ENCODE peak calls at places on chromosomes 7 and 10, in ten cellular contexts. R is CD4-positive, CD25-positive, alpha-beta regulatory T cell; G is RWPE1; O is adrenal gland; Z is CD8-positive, alpha-beta memory T cell; T is upper lobe of right lung; A is A549; K is lower lobe of right lung; F is heart right ventricle; W is SK-N-SH. I is an unnamed sample.

GRCh38 chr7:107526672-107527071 is 37.0 kb downstream of the COG5 start:
- DNase-seq in R (no peak), G (no peak), O (no peak), Z (no peak), T (no peak), A (no peak), K (no peak), F (no peak), W (no peak), I (no peak)

GRCh38 chr7:36021367-36021766 is 131.7 kb upstream of the EEPD1 start:
- DNase-seq in R (no peak), G (no peak), O (no peak), Z (no peak), T (no peak), A (no peak), K (no peak), F (no peak), W (no peak), I (no peak)

GRCh38 chr7:142460402-142461117 is 202.7 kb upstream of the PRSS58 start:
- DNase-seq in R (no peak), G (no peak), O (no peak), Z (no peak), T (no peak), A (no peak), K (no peak), F (no peak), W (no peak), I (no peak)

GRCh38 chr10:133324198-133324792 is 12.4 kb downstream of the CALY start:
- DNase-seq in R (peak), G (no peak), O (peak), Z (peak), T (peak), A (peak), K (peak), F (peak), W (peak), I (peak)

GRCh38 chr10:71990706-71991269 is 26.6 kb downstream of the CHST3 start:
- DNase-seq in R (no peak), G (peak), O (no peak), Z (no peak), T (no peak), A (no peak), K (no peak), F (no peak), W (no peak), I (no peak)

GRCh38 chr7:141231018-141231792 is 157.3 kb downstream of the TMEM178B start:
- DNase-seq in R (no peak), G (no peak), O (peak), Z (no peak), T (no peak), A (peak), K (no peak), F (peak), W (peak), I (no peak)

GRCh38 chr10:128028508-128029279 is 97.5 kb downstream of the MKI67 start:
- DNase-seq in R (no peak), G (no peak), O (no peak), Z (no peak), T (no peak), A (no peak), K (peak), F (no peak), W (no peak), I (no peak)

GRCh38 chr7:145863-146262 is 46.5 kb upstream of the FAM20C start:
- DNase-seq in R (no peak), G (no peak), O (no peak), Z (no peak), T (no peak), A (no peak), K (no peak), F (no peak), W (no peak), I (no peak)

GRCh38 chr7:51222916-51223315 is 93.7 kb downstream of the COBL start:
- DNase-seq in R (no peak), G (no peak), O (no peak), Z (no peak), T (no peak), A (no peak), K (no peak), F (no peak), W (no peak), I (no peak)

GRCh38 chr7:22420973-22421635 is 64.2 kb upstream of the RAPGEF5 start:
- DNase-seq in R (no peak), G (no peak), O (no peak), Z (no peak), T (no peak), A (no peak), K (no peak), F (no peak), W (no peak), I (no peak)
- H3K27ac ChIP-seq in R (no peak), G (no peak), O (no peak), Z (no peak), T (no peak), A (no peak), K (no peak), F (no peak), W (no peak), I (no peak)

GRCh38 chr10:112746329-112746728 is 203.7 kb upstream of the TCF7L2 start:
- DNase-seq in R (no peak), G (no peak), O (no peak), Z (no peak), T (no peak), A (no peak), K (no peak), F (no peak), W (no peak), I (no peak)
- H3K27ac ChIP-seq in R (no peak), G (no peak), O (no peak), Z (no peak), T (no peak), A (no peak), K (no peak), F (no peak), W (no peak), I (no peak)

GRCh38 chr10:30803901-30804322 is 174.4 kb upstream of the LYZL2 start:
- DNase-seq in R (no peak), G (peak), O (peak), Z (no peak), T (no peak), A (no peak), K (no peak), F (no peak), W (no peak), I (no peak)

GRCh38 chr10:30805061-30805460 is 175.5 kb upstream of the LYZL2 start:
- DNase-seq in R (no peak), G (no peak), O (no peak), Z (no peak), T (no peak), A (no peak), K (no peak), F (no peak), W (no peak), I (no peak)

GRCh38 chr10:30806824-30807223 is 177.3 kb upstream of the LYZL2 start:
- DNase-seq in R (no peak), G (no peak), O (no peak), Z (no peak), T (no peak), A (no peak), K (no peak), F (no peak), W (no peak), I (no peak)

GRCh38 chr10:30804478-30805055 is 175.0 kb upstream of the LYZL2 start:
- DNase-seq in R (no peak), G (no peak), O (no peak), Z (no peak), T (no peak), A (no peak), K (no peak), F (no peak), W (no peak), I (no peak)

GRCh38 chr10:30803058-30803457 is 173.5 kb upstream of the LYZL2 start:
- DNase-seq in R (no peak), G (no peak), O (no peak), Z (no peak), T (no peak), A (no peak), K (no peak), F (no peak), W (no peak), I (no peak)
- H3K27ac ChIP-seq in R (no peak), G (no peak), O (no peak), Z (no peak), T (peak), A (no peak), K (peak), F (peak), W (no peak), I (no peak)

GRCh38 chr10:119340893-119341235 is 133.5 kb downstream of the GRK5 start:
- DNase-seq in R (no peak), G (no peak), O (no peak), Z (no peak), T (peak), A (no peak), K (no peak), F (no peak), W (no peak), I (no peak)
- H3K27ac ChIP-seq in R (no peak), G (no peak), O (no peak), Z (no peak), T (peak), A (no peak), K (peak), F (peak), W (no peak), I (no peak)

GRCh38 chr10:11636761-11637166 is 25.3 kb upstream of the USP6NL start:
- DNase-seq in R (no peak), G (no peak), O (no peak), Z (no peak), T (no peak), A (no peak), K (no peak), F (no peak), W (no peak), I (no peak)
- H3K27ac ChIP-seq in R (no peak), G (no peak), O (no peak), Z (no peak), T (no peak), A (no peak), K (no peak), F (no peak), W (no peak), I (no peak)

DNA sequence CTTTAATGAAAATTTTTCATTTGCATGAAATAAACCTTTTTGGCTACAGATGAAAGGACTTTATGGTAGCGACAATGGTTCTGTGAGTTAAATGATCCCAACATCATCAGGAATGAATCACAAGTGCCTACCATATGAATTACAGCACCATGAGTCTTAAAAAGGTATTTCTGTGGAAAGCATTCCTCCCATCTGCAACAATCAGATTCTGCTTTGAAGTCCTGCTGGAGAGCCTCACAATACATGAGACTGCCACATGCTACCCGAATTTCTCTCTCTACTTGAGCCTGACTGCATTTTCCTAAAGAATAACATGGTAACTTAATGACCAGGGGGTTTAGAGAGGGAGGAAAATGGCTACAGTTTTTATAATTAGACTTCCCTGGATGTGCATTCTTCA is 190.3 kb downstream of the TWIST1 start:
- DNase-seq in R (no peak), G (no peak), O (no peak), Z (no peak), T (no peak), A (no peak), K (no peak), F (no peak), W (no peak), I (no peak)
- H3K27ac ChIP-seq in R (no peak), G (no peak), O (no peak), Z (no peak), T (no peak), A (no peak), K (no peak), F (no peak), W (peak), I (no peak)

DNA sequence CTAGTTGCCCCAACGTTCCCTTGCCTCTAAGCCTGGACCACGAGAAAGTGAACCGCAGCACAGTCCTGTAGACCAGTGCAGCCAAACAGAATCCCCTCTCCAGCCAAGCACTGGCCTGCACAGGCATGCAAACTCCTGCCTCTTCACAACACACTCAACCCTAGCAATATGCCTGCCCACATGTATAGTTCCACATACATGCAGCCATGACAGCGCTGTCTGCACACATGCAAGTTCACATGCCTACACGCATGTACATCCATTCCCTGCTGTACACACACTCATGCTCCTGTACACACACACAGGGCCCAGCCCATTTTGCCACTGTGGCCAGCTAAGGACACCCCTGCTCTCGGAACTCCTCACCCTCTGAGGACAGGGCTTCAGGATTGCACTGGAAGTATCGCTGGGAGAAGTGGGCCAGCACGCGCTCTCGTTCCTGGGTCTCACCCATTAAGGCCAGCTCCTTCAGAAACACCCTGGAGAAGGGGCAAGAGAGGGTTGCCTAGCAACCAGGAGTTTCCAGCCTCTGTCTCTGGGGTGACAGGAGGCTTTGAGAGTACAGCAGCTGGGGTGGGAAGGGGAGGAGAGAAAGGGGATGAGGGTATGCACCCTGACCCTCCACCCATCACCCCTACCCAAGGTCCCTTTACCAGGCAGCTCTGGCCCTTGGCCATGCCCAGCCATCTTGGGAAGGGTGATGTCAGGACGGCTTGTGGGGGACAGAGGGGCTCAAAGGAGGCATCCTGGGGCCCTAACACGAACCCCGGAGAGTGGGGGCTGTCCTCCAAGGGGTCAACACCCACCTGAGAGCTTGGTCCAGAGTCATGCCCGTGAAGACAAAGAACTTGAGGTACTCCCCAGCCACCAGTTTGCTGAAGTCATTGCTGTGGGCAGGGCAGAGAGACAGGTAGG is 7.0 kb downstream of the PSD start:
- DNase-seq in R (no peak), G (no peak), O (no peak), Z (no peak), T (peak), A (no peak), K (no peak), F (no peak), W (no peak), I (no peak)
- H3K27ac ChIP-seq in R (no peak), G (no peak), O (no peak), Z (no peak), T (no peak), A (no peak), K (no peak), F (no peak), W (no peak), I (no peak)